ENCODE peak calls at places on chromosomes 4 and X, in five cellular contexts. Y is H54; A is epithelial cell of prostate; D is activated CD4-positive, alpha-beta T cell treated with anti-CD3 and anti-CD28 coated beads, Interleukin-2, amount 10 ng/mL, durations not matched to agents 7 days and 5 days; T is H4. V is an unnamed sample.

GRCh38 chr4:120916937-120917336 is 5.6 kb downstream of the PRDM5 start:
- DNase-seq in A (no peak), Y (no peak), T (no peak), D (no peak), V (no peak)

GRCh38 chrX:81195712-81196111 is 6.0 kb downstream of the HMGN5 start:
- DNase-seq in D (peak; percentile 57), A (no peak), Y (peak; percentile 12), T (peak; percentile 41), V (peak; percentile 32)

GRCh38 chr4:7295917-7296660 is 103.8 kb downstream of the SORCS2 start:
- DNase-seq in A (no peak), D (no peak), Y (peak; percentile 30), T (no peak), V (peak; percentile 76)

GRCh38 chrX:38561951-38562719 is 793 bp downstream of the TSPAN7 start:
- DNase-seq in T (no peak), D (no peak), A (no peak), Y (no peak), V (no peak)

GRCh38 chr4:67746797-67747495 is 7.2 kb downstream of the GNRHR start:
- DNase-seq in A (no peak), Y (no peak), T (no peak), D (no peak), V (peak; percentile 23)

GRCh38 chr4:145805490-145805889 is 125.5 kb downstream of the C4orf51 start:
- DNase-seq in T (no peak), A (no peak), Y (no peak), D (no peak), V (no peak)

GRCh38 chr4:82467442-82467841 is 37.1 kb downstream of the ENOPH1 start:
- DNase-seq in T (no peak), D (no peak), Y (no peak), A (no peak), V (no peak)

GRCh38 chrX:155263854-155264628 is at the start of gene RAB39B:
- DNase-seq in Y (peak; percentile 55), T (peak; percentile 67), A (peak; percentile 3), D (peak; percentile 66), V (peak; percentile 64)

GRCh38 chrX:41923925-41924693 is 755 bp upstream of the CASK start:
- DNase-seq in T (peak; percentile 49), Y (no peak), A (peak; percentile 26), D (peak; percentile 37), V (peak; percentile 30)

GRCh38 chr4:140096483-140096861 is 57.5 kb downstream of the MAML3 start:
- DNase-seq in Y (no peak), D (no peak), T (no peak), A (no peak), V (no peak)

GRCh38 chr4:153927546-153927945 is 138.7 kb upstream of the SFRP2 start:
- DNase-seq in D (no peak), A (no peak), Y (no peak), T (no peak), V (no peak)

GRCh38 chr4:38069271-38069760 is 109.1 kb downstream of the PTTG2 start:
- DNase-seq in D (peak; percentile 62), A (peak; percentile 59), T (peak; percentile 91), Y (no peak), V (peak; percentile 35)

GRCh38 chrX:97131886-97132285 is 248.2 kb downstream of the RPA4 start:
- DNase-seq in T (no peak), Y (no peak), D (no peak), A (no peak), V (no peak)

GRCh38 chr4:66567551-66567950 is 897.3 kb upstream of the EPHA5 start:
- DNase-seq in D (no peak), Y (no peak), T (no peak), A (no peak), V (no peak)

GRCh38 chr4:98663226-98664006 is 5.0 kb upstream of the TSPAN5 start:
- DNase-seq in Y (no peak), D (peak; percentile 61), A (no peak), T (no peak), V (peak; percentile 80)

GRCh38 chrX:48025561-48025960 is 18.8 kb downstream of the SPACA5 start:
- DNase-seq in T (peak; percentile 51), D (peak; percentile 50), Y (no peak), A (no peak), V (peak; percentile 40)

GRCh38 chr4:2797545-2798305 is 4.8 kb downstream of the SH3BP2 start:
- DNase-seq in A (no peak), T (no peak), D (peak; percentile 63), Y (no peak), V (no peak)

GRCh38 chrX:20740443-20740842 is 473.7 kb upstream of the RPS6KA3 start:
- DNase-seq in D (no peak), Y (no peak), T (no peak), A (no peak), V (no peak)

GRCh38 chrX:153726286-153727107 is 1.8 kb downstream of the ABCD1 start:
- DNase-seq in D (peak; percentile 61), Y (peak; percentile 79), T (peak; percentile 68), A (no peak), V (peak; percentile 84)

GRCh38 chrX:63275127-63275526 is 76.0 kb downstream of the SPIN4 start:
- DNase-seq in Y (no peak), A (no peak), T (no peak), D (peak; percentile 6), V (peak; percentile 21)

GRCh38 chrX:133959972-133960371 is 25.4 kb downstream of the GPC3 start:
- DNase-seq in D (no peak), A (no peak), T (no peak), Y (no peak), V (no peak)

GRCh38 chrX:46444011-46444410 is 101.2 kb downstream of the ZNF674 start:
- DNase-seq in Y (peak; percentile 26), T (peak; percentile 85), D (no peak), A (peak; percentile 27), V (no peak)

GRCh38 chr4:39892988-39893692 is 84.6 kb downstream of the PDS5A start:
- DNase-seq in T (no peak), A (no peak), Y (no peak), D (no peak), V (no peak)

GRCh38 chr4:25215506-25215905 is 18.3 kb upstream of the PI4K2B start:
- DNase-seq in D (no peak), A (no peak), Y (no peak), T (no peak), V (no peak)

GRCh38 chr4:117900832-117901231 is 133.5 kb upstream of the NDST3 start:
- DNase-seq in A (no peak), Y (no peak), T (no peak), D (no peak), V (no peak)

GRCh38 chr4:168480991-168481588 is 798 bp upstream of the DDX60L start:
- DNase-seq in Y (peak; percentile 20), D (peak; percentile 68), A (no peak), T (peak; percentile 78), V (peak; percentile 50)

GRCh38 chrX:133412246-133412645 is 3.0 kb downstream of the GPC4 start:
- DNase-seq in A (no peak), D (no peak), T (peak; percentile 5), Y (no peak), V (no peak)

GRCh38 chr4:76883147-76883546 is 14.8 kb downstream of the SOWAHB start:
- DNase-seq in T (no peak), D (no peak), Y (no peak), A (no peak), V (no peak)

GRCh38 chr4:182017038-182017437 is 226.2 kb upstream of the TENM3 start:
- DNase-seq in T (no peak), D (no peak), Y (no peak), A (no peak), V (no peak)

GRCh38 chr4:102586644-102587021 is 85.5 kb downstream of the NFKB1 start:
- DNase-seq in T (no peak), Y (no peak), A (no peak), D (peak; percentile 75), V (no peak)

GRCh38 chr4:7396186-7396585 is 38.5 kb downstream of the PSAPL1 start:
- DNase-seq in A (no peak), Y (no peak), D (no peak), T (no peak), V (no peak)

V was measured in GM13977.